ENCODE peak calls at places on chromosomes 4 and X, in seven cellular contexts. One of them, this sample, is unnamed.

GRCh38 chr4:3863841-3864734 is 97.9 kb downstream of the ADRA2C start:
- DNase-seq in SK-N-SH: no peak
- DNase-seq in GM12878: no peak
- DNase-seq in K562: no peak
- DNase-seq in H1: no peak
- DNase-seq in HCT116: no peak
- DNase-seq in HepG2: no peak
- DNase-seq in this sample: no peak

GRCh38 chrX:137363559-137363958 is 202.4 kb upstream of the ZIC3 start:
- DNase-seq in K562: no peak
- DNase-seq in SK-N-SH: no peak
- DNase-seq in HCT116: no peak
- DNase-seq in GM12878: no peak
- DNase-seq in HepG2: no peak
- DNase-seq in H1: no peak
- DNase-seq in this sample: no peak

GRCh38 chrX:150767045-150767395 is 73.8 kb downstream of the MTMR1 start:
- DNase-seq in H1: no peak
- DNase-seq in K562: peak
- DNase-seq in SK-N-SH: no peak
- DNase-seq in HCT116: no peak
- DNase-seq in HepG2: no peak
- DNase-seq in GM12878: no peak
- DNase-seq in this sample: no peak

GRCh38 chr4:169079942-169080827 is 70.1 kb upstream of the CBR4 start:
- DNase-seq in H1: no peak
- DNase-seq in K562: peak
- DNase-seq in GM12878: peak
- DNase-seq in HCT116: no peak
- DNase-seq in HepG2: peak
- DNase-seq in SK-N-SH: peak
- DNase-seq in this sample: peak

GRCh38 chrX:123190096-123190495 is 6.0 kb downstream of the GRIA3 start:
- DNase-seq in HCT116: no peak
- DNase-seq in H1: no peak
- DNase-seq in GM12878: no peak
- DNase-seq in SK-N-SH: no peak
- DNase-seq in HepG2: no peak
- DNase-seq in K562: no peak
- DNase-seq in this sample: no peak

GRCh38 chr4:3708103-3708510 is 58.1 kb upstream of the ADRA2C start:
- DNase-seq in HepG2: no peak
- DNase-seq in GM12878: no peak
- DNase-seq in SK-N-SH: no peak
- DNase-seq in H1: no peak
- DNase-seq in HCT116: no peak
- DNase-seq in K562: no peak
- DNase-seq in this sample: no peak

GRCh38 chr4:38330321-38330720 is 333.7 kb upstream of the KLF3 start:
- DNase-seq in GM12878: no peak
- DNase-seq in K562: no peak
- DNase-seq in SK-N-SH: peak
- DNase-seq in H1: no peak
- DNase-seq in HepG2: no peak
- DNase-seq in HCT116: no peak
- DNase-seq in this sample: no peak

GRCh38 chr4:73862357-73862756 is 6.8 kb upstream of the CXCL1 start:
- DNase-seq in K562: no peak
- DNase-seq in GM12878: no peak
- DNase-seq in H1: no peak
- DNase-seq in HepG2: no peak
- DNase-seq in SK-N-SH: no peak
- DNase-seq in HCT116: no peak
- DNase-seq in this sample: no peak

GRCh38 chr4:110020681-110021443 is 108.2 kb downstream of the EGF start:
- DNase-seq in HepG2: no peak
- DNase-seq in H1: no peak
- DNase-seq in K562: no peak
- DNase-seq in GM12878: no peak
- DNase-seq in HCT116: no peak
- DNase-seq in SK-N-SH: no peak
- DNase-seq in this sample: no peak

GRCh38 chrX:116009871-116010710 is 160.5 kb upstream of the AGTR2 start:
- DNase-seq in HepG2: peak
- DNase-seq in SK-N-SH: peak
- DNase-seq in HCT116: no peak
- DNase-seq in H1: no peak
- DNase-seq in K562: no peak
- DNase-seq in GM12878: peak
- DNase-seq in this sample: peak

GRCh38 chr4:6473264-6474052 is 1.0 kb upstream of the PPP2R2C start:
- DNase-seq in H1: peak
- DNase-seq in HepG2: no peak
- DNase-seq in K562: no peak
- DNase-seq in SK-N-SH: no peak
- DNase-seq in GM12878: no peak
- DNase-seq in HCT116: no peak
- DNase-seq in this sample: no peak

GRCh38 chrX:65195621-65196020 is 219.4 kb upstream of the ZC4H2 start:
- DNase-seq in H1: no peak
- DNase-seq in HCT116: no peak
- DNase-seq in SK-N-SH: no peak
- DNase-seq in HepG2: peak
- DNase-seq in GM12878: no peak
- DNase-seq in K562: no peak
- DNase-seq in this sample: no peak

GRCh38 chr4:83114576-83114975 is at the start of gene PLAC8:
- DNase-seq in SK-N-SH: no peak
- DNase-seq in GM12878: peak
- DNase-seq in H1: no peak
- DNase-seq in K562: no peak
- DNase-seq in HCT116: no peak
- DNase-seq in HepG2: peak
- DNase-seq in this sample: no peak

GRCh38 chr4:11002961-11003360 is 318.4 kb upstream of the CLNK start:
- DNase-seq in HCT116: no peak
- DNase-seq in SK-N-SH: no peak
- DNase-seq in HepG2: no peak
- DNase-seq in H1: no peak
- DNase-seq in GM12878: no peak
- DNase-seq in K562: no peak
- DNase-seq in this sample: no peak

GRCh38 chr4:153137168-153137567 is 67.1 kb upstream of the TRIM2 start:
- DNase-seq in HCT116: no peak
- DNase-seq in GM12878: no peak
- DNase-seq in K562: peak
- DNase-seq in SK-N-SH: no peak
- DNase-seq in H1: no peak
- DNase-seq in HepG2: no peak
- DNase-seq in this sample: no peak

GRCh38 chrX:151458824-151459223 is 61.8 kb downstream of the VMA21 start:
- DNase-seq in H1: no peak
- DNase-seq in K562: no peak
- DNase-seq in HCT116: no peak
- DNase-seq in SK-N-SH: no peak
- DNase-seq in HepG2: peak
- DNase-seq in GM12878: no peak
- DNase-seq in this sample: no peak

GRCh38 chr4:168318266-168318895 is at the start of gene DDX60:
- DNase-seq in SK-N-SH: peak
- DNase-seq in H1: peak
- DNase-seq in HCT116: peak
- DNase-seq in GM12878: peak
- DNase-seq in HepG2: peak
- DNase-seq in K562: peak
- DNase-seq in this sample: peak

GRCh38 chr4:33924239-33924638 is 2320.1 kb downstream of the ARAP2 start:
- DNase-seq in K562: peak
- DNase-seq in HepG2: no peak
- DNase-seq in SK-N-SH: no peak
- DNase-seq in H1: no peak
- DNase-seq in GM12878: no peak
- DNase-seq in HCT116: peak
- DNase-seq in this sample: no peak

GRCh38 chrX:41116948-41117347 is 31.7 kb downstream of the USP9X start:
- DNase-seq in HCT116: no peak
- DNase-seq in HepG2: no peak
- DNase-seq in GM12878: peak
- DNase-seq in H1: no peak
- DNase-seq in K562: peak
- DNase-seq in SK-N-SH: no peak
- DNase-seq in this sample: peak

GRCh38 chr4:7762376-7763040 is 177.2 kb downstream of the AFAP1 start:
- DNase-seq in HCT116: no peak
- DNase-seq in K562: no peak
- DNase-seq in SK-N-SH: no peak
- DNase-seq in HepG2: no peak
- DNase-seq in H1: no peak
- DNase-seq in GM12878: no peak
- DNase-seq in this sample: no peak

GRCh38 chr4:128452415-128452814 is 164.8 kb upstream of the PGRMC2 start:
- DNase-seq in SK-N-SH: no peak
- DNase-seq in HCT116: no peak
- DNase-seq in H1: no peak
- DNase-seq in K562: no peak
- DNase-seq in GM12878: no peak
- DNase-seq in HepG2: no peak
- DNase-seq in this sample: no peak

GRCh38 chrX:132958086-132958703 is at the start of gene HS6ST2:
- DNase-seq in HCT116: peak
- DNase-seq in H1: peak
- DNase-seq in K562: no peak
- DNase-seq in SK-N-SH: peak
- DNase-seq in GM12878: no peak
- DNase-seq in HepG2: no peak
- DNase-seq in this sample: no peak
- TF ChIP-seq JUND in HCT116: no peak
- TF ChIP-seq JUND in H1: no peak
- TF ChIP-seq JUND in K562: no peak
- TF ChIP-seq JUND in SK-N-SH: no peak
- TF ChIP-seq JUND in GM12878: no peak
- TF ChIP-seq JUND in HepG2: no peak
- TF ChIP-seq JUND in this sample: no peak

GRCh38 chr4:146211440-146211839 is 2.9 kb upstream of the REELD1 start:
- DNase-seq in SK-N-SH: no peak
- DNase-seq in HepG2: no peak
- DNase-seq in H1: no peak
- DNase-seq in HCT116: no peak
- DNase-seq in K562: no peak
- DNase-seq in GM12878: no peak
- DNase-seq in this sample: no peak

GRCh38 chr4:146210890-146211289 is 3.4 kb upstream of the REELD1 start:
- DNase-seq in HepG2: no peak
- DNase-seq in H1: no peak
- DNase-seq in HCT116: no peak
- DNase-seq in K562: no peak
- DNase-seq in SK-N-SH: no peak
- DNase-seq in GM12878: no peak
- DNase-seq in this sample: no peak

GRCh38 chr4:146202665-146203064 is 11.7 kb upstream of the REELD1 start:
- DNase-seq in SK-N-SH: no peak
- DNase-seq in H1: no peak
- DNase-seq in HCT116: no peak
- DNase-seq in GM12878: no peak
- DNase-seq in HepG2: no peak
- DNase-seq in K562: no peak
- DNase-seq in this sample: no peak

GRCh38 chr4:146212781-146213180 is 1.6 kb upstream of the REELD1 start:
- DNase-seq in HCT116: no peak
- DNase-seq in K562: no peak
- DNase-seq in H1: no peak
- DNase-seq in SK-N-SH: no peak
- DNase-seq in HepG2: no peak
- DNase-seq in GM12878: no peak
- DNase-seq in this sample: no peak

DNA sequence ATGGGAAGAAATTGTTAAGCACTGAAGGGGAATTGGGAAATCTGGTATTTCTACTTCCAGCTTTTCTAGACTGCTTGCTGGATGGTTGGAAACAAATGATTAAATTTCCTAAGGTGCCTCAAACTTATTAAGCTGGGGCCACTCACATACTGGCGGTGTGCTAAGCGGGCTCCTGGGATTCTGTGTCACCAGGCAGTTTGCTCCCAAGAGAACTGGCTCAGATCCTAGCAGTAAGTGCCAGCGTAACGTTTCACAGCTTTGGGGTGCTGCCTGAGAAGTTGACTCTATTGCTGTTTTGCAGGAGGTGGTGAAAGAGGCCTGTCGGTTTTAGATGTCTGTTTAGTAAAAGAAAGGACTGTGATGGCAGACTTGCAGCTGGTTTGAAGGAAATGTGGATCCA is 6.9 kb upstream of the REELD1 start:
- DNase-seq in HepG2: no peak
- DNase-seq in SK-N-SH: no peak
- DNase-seq in GM12878: no peak
- DNase-seq in H1: no peak
- DNase-seq in HCT116: no peak
- DNase-seq in K562: no peak
- DNase-seq in this sample: no peak
- TF ChIP-seq JUND in HepG2: no peak
- TF ChIP-seq JUND in SK-N-SH: no peak
- TF ChIP-seq JUND in GM12878: no peak
- TF ChIP-seq JUND in H1: no peak
- TF ChIP-seq JUND in HCT116: no peak
- TF ChIP-seq JUND in K562: no peak
- TF ChIP-seq JUND in this sample: no peak

DNA sequence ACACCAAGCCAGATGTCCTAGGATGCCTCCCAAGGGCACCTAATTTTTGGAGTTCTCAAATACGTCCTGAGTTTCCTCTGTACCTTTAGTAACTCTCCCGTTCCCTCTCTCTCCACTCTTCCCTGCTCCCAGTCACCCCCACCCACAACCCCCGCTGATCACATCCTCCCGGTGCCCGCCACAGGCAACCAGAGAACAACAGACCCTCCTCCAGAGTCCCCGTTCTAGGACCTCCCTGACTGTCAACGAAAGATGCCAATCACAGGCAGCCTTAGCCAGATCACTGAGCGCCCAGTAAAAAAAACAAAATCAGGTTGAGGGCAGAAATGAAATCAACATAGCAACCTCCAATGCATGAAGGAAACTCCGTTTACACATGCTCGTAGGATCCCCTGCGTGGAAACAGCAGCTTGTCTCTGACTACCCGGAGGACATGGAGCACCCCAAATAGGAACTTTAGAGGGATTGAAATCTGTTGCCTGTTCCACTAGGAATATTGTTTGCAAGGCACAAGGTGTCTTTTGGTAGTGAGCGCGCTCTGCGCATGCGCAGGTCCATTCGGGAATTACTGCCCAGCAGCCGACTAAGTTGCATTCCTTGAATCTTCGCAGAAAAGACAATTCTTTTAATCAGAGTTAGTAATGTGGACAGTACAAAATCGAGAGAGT is at the start of gene GABRB1:
- DNase-seq in HepG2: no peak
- DNase-seq in H1: peak
- DNase-seq in GM12878: no peak
- DNase-seq in K562: no peak
- DNase-seq in SK-N-SH: peak
- DNase-seq in HCT116: no peak
- DNase-seq in this sample: peak
- TF ChIP-seq JUND in HepG2: no peak
- TF ChIP-seq JUND in H1: no peak
- TF ChIP-seq JUND in GM12878: no peak
- TF ChIP-seq JUND in K562: no peak
- TF ChIP-seq JUND in SK-N-SH: no peak
- TF ChIP-seq JUND in HCT116: no peak
- TF ChIP-seq JUND in this sample: no peak

GRCh38 chrX:125090046-125090445 is 229.6 kb upstream of the TEX13C start:
- DNase-seq in SK-N-SH: no peak
- DNase-seq in K562: no peak
- DNase-seq in HCT116: no peak
- DNase-seq in GM12878: no peak
- DNase-seq in HepG2: no peak
- DNase-seq in H1: no peak
- DNase-seq in this sample: peak
- TF ChIP-seq JUND in SK-N-SH: no peak
- TF ChIP-seq JUND in K562: no peak
- TF ChIP-seq JUND in HCT116: no peak
- TF ChIP-seq JUND in GM12878: no peak
- TF ChIP-seq JUND in HepG2: no peak
- TF ChIP-seq JUND in H1: no peak
- TF ChIP-seq JUND in this sample: no peak

This sample was measured in T47D.